ENCODE peak calls at places on chromosomes 3 and 15, in four cellular contexts. Y is stimulated activated naive CD8-positive, alpha-beta T cell treated with anti-CD3 and anti-CD28 coated beads, Interleukin-15, amount 100 ng/mL, for 72 hours; C is DMS 273 treated with DMSO at 0.1 percent for 48 hours; T is T-helper 9 cell. G is an unnamed sample.

GRCh38 chr3:61414456-61414855 is 146.9 kb upstream of the PTPRG start:
- DNase-seq in Y (no peak), T (no peak), C (no peak), G (no peak)

GRCh38 chr3:110067527-110067926 is 730.2 kb upstream of the DPPA4 start:
- DNase-seq in C (no peak), Y (no peak), T (no peak), G (no peak)

GRCh38 chr3:40718681-40719080 is 193.9 kb downstream of the ZNF621 start:
- DNase-seq in Y (no peak), C (no peak), T (no peak), G (no peak)

GRCh38 chr3:184656991-184657669 is 54.7 kb downstream of the MAGEF1 start:
- DNase-seq in Y (no peak), T (no peak), C (no peak), G (no peak)

GRCh38 chr3:97810779-97811390 is 10.9 kb upstream of the CRYBG3 start:
- DNase-seq in C (no peak), T (no peak), Y (no peak), G (no peak)

GRCh38 chr3:122793568-122794416 is at the start of gene HSPBAP1:
- DNase-seq in T (peak), C (no peak), Y (peak), G (peak)

GRCh38 chr3:29583861-29584260 is 303.0 kb downstream of the RBMS3 start:
- DNase-seq in T (no peak), C (no peak), Y (no peak), G (no peak)

GRCh38 chr3:59780209-59780608 is 730.4 kb upstream of the CFAP20DC start:
- DNase-seq in T (no peak), C (no peak), Y (no peak), G (no peak)

GRCh38 chr3:31546152-31546551 is 13.4 kb downstream of the STT3B start:
- DNase-seq in Y (no peak), C (no peak), T (no peak), G (no peak)

GRCh38 chr3:129413687-129414506 is 14.5 kb downstream of the EFCAB12 start:
- DNase-seq in C (no peak), Y (no peak), T (no peak), G (no peak)

GRCh38 chr3:61725851-61726333 is 164.5 kb downstream of the PTPRG start:
- DNase-seq in T (no peak), C (no peak), Y (no peak), G (no peak)

GRCh38 chr15:86064326-86064725 is 15.3 kb upstream of the AGBL1 start:
- DNase-seq in Y (no peak), C (no peak), T (no peak), G (no peak)

G was measured in activated CD4-positive, CD25-positive, alpha-beta regulatory T cell treated with anti-CD3 and anti-CD28 coated beads, Interleukin-2, amount 50 U/mL, for 72 hours.